ENCODE peak calls at places on chromosomes 12 and 14, in four cellular contexts. One of them, this sample, is unnamed.

GRCh38 chr12:43937947-43938346 is 102.1 kb downstream of the TMEM117 start:
- DNase-seq in K562: peak; percentile 18
- DNase-seq in HL-60: no peak
- DNase-seq in GM12878: no peak
- DNase-seq in this sample: no peak

GRCh38 chr12:104263580-104264358 is 39.8 kb upstream of the EID3 start:
- DNase-seq in K562: no peak
- DNase-seq in HL-60: peak; percentile 62
- DNase-seq in GM12878: no peak
- DNase-seq in this sample: no peak

GRCh38 chr12:13956060-13956590 is 25.3 kb downstream of the GRIN2B start:
- DNase-seq in HL-60: no peak
- DNase-seq in K562: no peak
- DNase-seq in GM12878: no peak
- DNase-seq in this sample: no peak

GRCh38 chr12:11729008-11729407 is 79.5 kb downstream of the ETV6 start:
- DNase-seq in K562: no peak
- DNase-seq in GM12878: no peak
- DNase-seq in HL-60: no peak
- DNase-seq in this sample: no peak

GRCh38 chr12:67471810-67472209 is 176.7 kb upstream of the DYRK2 start:
- DNase-seq in GM12878: no peak
- DNase-seq in K562: no peak
- DNase-seq in HL-60: no peak
- DNase-seq in this sample: no peak

GRCh38 chr14:63203618-63204406 is 431 bp upstream of the RHOJ start:
- DNase-seq in GM12878: no peak
- DNase-seq in HL-60: peak; percentile 13
- DNase-seq in K562: no peak
- DNase-seq in this sample: no peak

GRCh38 chr14:73786632-73786941 is 65.0 kb upstream of the PTGR2 start:
- DNase-seq in K562: no peak
- DNase-seq in GM12878: no peak
- DNase-seq in HL-60: no peak
- DNase-seq in this sample: no peak

GRCh38 chr14:56590535-56590951 is 10.9 kb downstream of the TMEM260 start:
- DNase-seq in K562: no peak
- DNase-seq in HL-60: no peak
- DNase-seq in GM12878: no peak
- DNase-seq in this sample: no peak

GRCh38 chr12:25929096-25929637 is 29.3 kb upstream of the RASSF8 start:
- DNase-seq in GM12878: no peak
- DNase-seq in K562: no peak
- DNase-seq in HL-60: no peak
- DNase-seq in this sample: no peak

GRCh38 chr12:230925-231671 is 17.1 kb upstream of the SLC6A12 start:
- DNase-seq in K562: no peak
- DNase-seq in HL-60: no peak
- DNase-seq in GM12878: no peak
- DNase-seq in this sample: no peak

GRCh38 chr14:69319911-69320310 is 60.0 kb downstream of the GALNT16 start:
- DNase-seq in HL-60: no peak
- DNase-seq in K562: no peak
- DNase-seq in GM12878: no peak
- DNase-seq in this sample: no peak

GRCh38 chr12:1418144-1418543 is 176.2 kb downstream of the FBXL14 start:
- DNase-seq in HL-60: no peak
- DNase-seq in GM12878: no peak
- DNase-seq in K562: no peak
- DNase-seq in this sample: no peak

GRCh38 chr12:39972119-39972518 is 133.8 kb downstream of the SLC2A13 start:
- DNase-seq in HL-60: no peak
- DNase-seq in K562: peak; percentile 9
- DNase-seq in GM12878: no peak
- DNase-seq in this sample: no peak

GRCh38 chr14:76050797-76051392 is 65.3 kb downstream of the IFT43 start:
- DNase-seq in K562: peak; percentile 33
- DNase-seq in HL-60: peak; percentile 10
- DNase-seq in GM12878: peak; percentile 21
- DNase-seq in this sample: peak; percentile 32

GRCh38 chr12:107377596-107378385 is 284.4 kb upstream of the CRY1 start:
- DNase-seq in GM12878: no peak
- DNase-seq in HL-60: no peak
- DNase-seq in K562: no peak
- DNase-seq in this sample: no peak

GRCh38 chr14:58243790-58244555 is 670 bp upstream of the PSMA3 start:
- DNase-seq in GM12878: no peak
- DNase-seq in HL-60: peak; percentile 48
- DNase-seq in K562: peak; percentile 33
- DNase-seq in this sample: no peak

GRCh38 chr12:3658327-3659163 is 94.4 kb downstream of the CRACR2A start:
- DNase-seq in GM12878: no peak
- DNase-seq in K562: peak; percentile 24
- DNase-seq in HL-60: peak; percentile 21
- DNase-seq in this sample: peak; percentile 44

GRCh38 chr14:99467338-99468075 is 13.2 kb downstream of the SETD3 start:
- DNase-seq in K562: no peak
- DNase-seq in GM12878: no peak
- DNase-seq in HL-60: no peak
- DNase-seq in this sample: no peak

GRCh38 chr12:53208877-53209463 is 1.9 kb upstream of the ITGB7 start:
- DNase-seq in HL-60: peak; percentile 80
- DNase-seq in K562: no peak
- DNase-seq in GM12878: no peak
- DNase-seq in this sample: peak; percentile 64

GRCh38 chr14:68278568-68279436 is 459.2 kb downstream of the RAD51B start:
- DNase-seq in GM12878: no peak
- DNase-seq in K562: peak; percentile 17
- DNase-seq in HL-60: no peak
- DNase-seq in this sample: no peak

GRCh38 chr14:68281497-68281896 is 461.9 kb downstream of the RAD51B start:
- DNase-seq in K562: no peak
- DNase-seq in HL-60: no peak
- DNase-seq in GM12878: no peak
- DNase-seq in this sample: no peak

GRCh38 chr14:68282479-68283377 is 463.1 kb downstream of the RAD51B start:
- DNase-seq in HL-60: no peak
- DNase-seq in K562: no peak
- DNase-seq in GM12878: peak; percentile 86
- DNase-seq in this sample: no peak

GRCh38 chr14:68279437-68279720 is 459.8 kb downstream of the RAD51B start:
- DNase-seq in HL-60: no peak
- DNase-seq in K562: no peak
- DNase-seq in GM12878: no peak
- DNase-seq in this sample: no peak

GRCh38 chr14:68279777-68280233 is 460.2 kb downstream of the RAD51B start:
- DNase-seq in K562: no peak
- DNase-seq in HL-60: no peak
- DNase-seq in GM12878: peak; percentile 97
- DNase-seq in this sample: no peak
- TF ChIP-seq SPI1 in K562: no peak
- TF ChIP-seq SPI1 in HL-60: no peak
- TF ChIP-seq SPI1 in GM12878: peak; percentile 93
- TF ChIP-seq SPI1 in this sample: peak; percentile 95

GRCh38 chr12:57183939-57184725 is 32.5 kb upstream of the NXPH4 start:
- DNase-seq in K562: no peak
- DNase-seq in HL-60: no peak
- DNase-seq in GM12878: no peak
- DNase-seq in this sample: no peak

GRCh38 chr12:57185403-57185802 is 31.2 kb upstream of the NXPH4 start:
- DNase-seq in HL-60: no peak
- DNase-seq in K562: no peak
- DNase-seq in GM12878: no peak
- DNase-seq in this sample: no peak

GRCh38 chr12:57181072-57181471 is 33.7 kb upstream of the LRP1-AS start:
- DNase-seq in HL-60: no peak
- DNase-seq in GM12878: no peak
- DNase-seq in K562: no peak
- DNase-seq in this sample: no peak

GRCh38 chr12:57181561-57182155 is 34.2 kb upstream of the LRP1-AS start:
- DNase-seq in GM12878: no peak
- DNase-seq in K562: no peak
- DNase-seq in HL-60: no peak
- DNase-seq in this sample: no peak

DNA sequence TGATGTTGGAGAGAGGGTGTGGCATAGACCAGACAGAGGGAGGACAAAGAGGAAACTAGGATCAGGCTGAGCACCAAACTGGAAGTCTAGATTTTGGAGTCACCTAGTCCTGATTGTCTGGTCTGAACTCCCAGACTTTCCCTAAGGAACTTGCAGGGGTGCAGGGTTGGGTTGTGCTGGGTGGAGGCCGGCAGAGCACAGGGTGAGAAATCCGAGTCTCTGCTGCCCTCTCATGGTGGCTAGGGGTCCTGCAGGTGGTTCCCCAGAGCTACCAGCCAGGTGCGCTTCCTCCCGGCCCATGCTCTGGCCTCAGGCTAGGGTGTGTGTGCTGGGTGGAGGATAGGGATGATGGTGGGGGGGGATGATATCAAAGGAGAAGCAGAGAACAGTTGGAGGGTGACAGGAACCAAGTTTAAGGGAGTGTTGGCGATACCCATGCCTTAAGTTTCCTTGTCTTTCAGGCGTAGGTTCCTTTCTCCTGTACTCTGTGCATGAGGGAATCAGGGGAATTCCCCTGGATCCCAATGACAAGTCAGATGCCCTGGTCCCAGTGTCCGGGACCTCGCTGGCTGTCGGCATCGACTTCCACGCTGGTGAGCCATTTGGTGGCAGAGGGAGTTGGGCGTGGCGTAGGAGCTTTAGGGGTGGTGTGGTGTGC is 33.5 kb upstream of the NXPH4 start:
- DNase-seq in GM12878: peak; percentile 15
- DNase-seq in HL-60: peak; percentile 62
- DNase-seq in K562: peak; percentile 89
- DNase-seq in this sample: peak; percentile 97
- TF ChIP-seq SPI1 in GM12878: peak; percentile 61
- TF ChIP-seq SPI1 in HL-60: peak; percentile 40
- TF ChIP-seq SPI1 in K562: peak; percentile 45
- TF ChIP-seq SPI1 in this sample: peak; percentile 61

GRCh38 chr12:123617580-123617979 is 15.7 kb downstream of the DDX55 start:
- DNase-seq in K562: no peak
- DNase-seq in GM12878: no peak
- DNase-seq in HL-60: no peak
- DNase-seq in this sample: no peak

GRCh38 chr12:123621101-123621500 is 12.4 kb downstream of the EIF2B1 start:
- DNase-seq in K562: no peak
- DNase-seq in GM12878: no peak
- DNase-seq in HL-60: no peak
- DNase-seq in this sample: no peak

GRCh38 chr12:123614531-123614930 is 12.6 kb downstream of the DDX55 start:
- DNase-seq in K562: no peak
- DNase-seq in GM12878: no peak
- DNase-seq in HL-60: no peak
- DNase-seq in this sample: no peak

GRCh38 chr12:123614110-123614509 is 12.2 kb downstream of the DDX55 start:
- DNase-seq in GM12878: no peak
- DNase-seq in K562: no peak
- DNase-seq in HL-60: no peak
- DNase-seq in this sample: no peak

GRCh38 chr12:123617144-123617543 is 15.2 kb downstream of the DDX55 start:
- DNase-seq in GM12878: no peak
- DNase-seq in K562: no peak
- DNase-seq in HL-60: no peak
- DNase-seq in this sample: no peak
- TF ChIP-seq SPI1 in GM12878: no peak
- TF ChIP-seq SPI1 in K562: no peak
- TF ChIP-seq SPI1 in HL-60: no peak
- TF ChIP-seq SPI1 in this sample: no peak

GRCh38 chr12:27221625-27222387 is 22.3 kb upstream of the STK38L start:
- DNase-seq in GM12878: peak; percentile 88
- DNase-seq in K562: no peak
- DNase-seq in HL-60: peak; percentile 68
- DNase-seq in this sample: no peak

GRCh38 chr12:27220988-27221345 is 23.1 kb upstream of the STK38L start:
- DNase-seq in K562: no peak
- DNase-seq in HL-60: no peak
- DNase-seq in GM12878: no peak
- DNase-seq in this sample: no peak

GRCh38 chr12:27229367-27229766 is 14.7 kb upstream of the STK38L start:
- DNase-seq in K562: no peak
- DNase-seq in HL-60: peak; percentile 23
- DNase-seq in GM12878: no peak
- DNase-seq in this sample: no peak

GRCh38 chr12:27226319-27226984 is 17.6 kb upstream of the STK38L start:
- DNase-seq in HL-60: no peak
- DNase-seq in K562: no peak
- DNase-seq in GM12878: no peak
- DNase-seq in this sample: no peak
- TF ChIP-seq SPI1 in HL-60: no peak
- TF ChIP-seq SPI1 in K562: no peak
- TF ChIP-seq SPI1 in GM12878: no peak
- TF ChIP-seq SPI1 in this sample: no peak

DNA sequence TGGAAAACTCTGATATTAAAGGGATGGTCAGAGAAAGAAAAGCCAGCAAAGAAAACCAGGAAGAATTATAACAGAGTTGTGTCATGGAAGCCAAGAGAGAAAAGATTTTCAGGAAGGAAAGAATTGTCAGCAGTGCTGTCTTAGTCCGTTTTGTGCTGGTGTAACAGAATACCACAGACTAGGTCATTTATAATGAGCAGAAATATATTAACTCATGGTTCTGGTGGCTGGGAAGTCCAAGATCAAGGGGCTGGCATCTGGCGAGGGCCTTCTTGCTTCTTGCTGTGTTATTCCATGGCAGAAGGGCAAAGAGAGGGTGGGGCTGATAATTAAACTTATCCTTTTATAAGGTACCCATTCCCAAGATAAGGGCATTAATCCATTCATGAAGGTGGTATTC is 6.4 kb upstream of the INHBE start:
- DNase-seq in HL-60: no peak
- DNase-seq in K562: no peak
- DNase-seq in GM12878: no peak
- DNase-seq in this sample: no peak
- TF ChIP-seq SPI1 in HL-60: no peak
- TF ChIP-seq SPI1 in K562: no peak
- TF ChIP-seq SPI1 in GM12878: no peak
- TF ChIP-seq SPI1 in this sample: no peak

DNA sequence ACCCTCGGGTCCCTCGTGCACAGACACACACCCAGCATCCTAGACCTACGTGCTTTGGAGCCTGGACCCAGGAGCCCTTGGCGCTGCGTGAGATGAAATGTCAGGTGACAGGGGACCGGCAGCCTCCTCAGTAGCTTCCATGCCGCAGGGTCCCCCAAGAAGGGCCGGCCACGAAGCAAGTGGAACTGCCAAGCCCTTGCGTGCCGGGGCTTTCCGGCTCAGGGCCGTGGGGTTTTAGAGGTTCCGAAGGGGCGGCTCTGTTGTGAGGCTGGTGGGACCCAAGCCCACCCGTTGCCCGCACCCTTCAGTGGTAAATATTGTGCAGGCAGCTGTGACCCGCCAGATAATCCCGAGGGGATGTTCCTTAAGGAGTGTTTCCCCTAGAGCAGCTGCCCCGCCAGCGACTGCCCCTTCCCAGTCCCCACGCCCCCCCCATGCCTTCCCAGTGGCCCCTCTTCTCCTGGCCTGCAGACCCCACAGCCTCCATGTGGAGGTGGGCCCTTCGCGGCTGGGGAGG is 133.7 kb downstream of the ADGRD1 start:
- DNase-seq in HL-60: no peak
- DNase-seq in K562: no peak
- DNase-seq in GM12878: no peak
- DNase-seq in this sample: no peak
- TF ChIP-seq SPI1 in HL-60: no peak
- TF ChIP-seq SPI1 in K562: no peak
- TF ChIP-seq SPI1 in GM12878: no peak
- TF ChIP-seq SPI1 in this sample: no peak

This sample was measured in GM12891.